ENCODE peak calls at places on chromosomes 13 and 19, in nine cellular contexts. O, C, G, J, H, D, L, R and Q are unnamed samples. For H3K4me1 and H3K27me3, the result is how much of the 10 kb centered on the place peaks cover.

GRCh38 chr13:57437587-57437986 is 194.0 kb upstream of the PCDH17 start:
- DNase-seq in O (no peak), C (no peak), G (no peak), J (no peak), H (no peak), D (no peak), L (no peak), R (no peak), Q (no peak)

GRCh38 chr13:52882803-52883202 is 34.4 kb upstream of the PCDH8 start:
- DNase-seq in O (no peak), C (no peak), G (no peak), J (no peak), H (no peak), D (no peak), L (no peak), R (no peak), Q (no peak)

GRCh38 chr13:28753208-28753892 is 34.6 kb upstream of the SLC46A3 start:
- DNase-seq in O (no peak), C (peak), G (no peak), J (peak), H (peak), D (no peak), L (peak), R (peak), Q (no peak)

GRCh38 chr19:42629191-42629590 is 34.5 kb upstream of the CEACAM8 start:
- DNase-seq in O (no peak), C (no peak), G (no peak), J (no peak), H (no peak), D (no peak), L (no peak), R (no peak), Q (no peak)

GRCh38 chr19:8638078-8638619 is 7.7 kb downstream of the NFILZ start:
- DNase-seq in O (no peak), C (no peak), G (no peak), J (peak), H (peak), D (no peak), L (no peak), R (no peak), Q (no peak)

GRCh38 chr13:36533806-36534205 is 101.5 kb downstream of the CCNA1 start:
- DNase-seq in O (no peak), C (no peak), G (no peak), J (no peak), H (peak), D (no peak), L (no peak), R (no peak), Q (no peak)

GRCh38 chr19:51094696-51095279 is 12.1 kb upstream of the KLK14 start:
- DNase-seq in O (no peak), C (peak), G (no peak), J (no peak), H (peak), D (peak), L (no peak), R (peak), Q (peak)

GRCh38 chr19:1076951-1077350 is 10.0 kb downstream of the ARHGAP45 start:
- DNase-seq in O (peak), C (peak), G (peak), J (peak), H (peak), D (no peak), L (no peak), R (no peak), Q (peak)

GRCh38 chr13:45119469-45119989 is 781 bp upstream of the GTF2F2 start:
- DNase-seq in O (no peak), C (peak), G (no peak), J (no peak), H (no peak), D (no peak), L (peak), R (no peak), Q (peak)

GRCh38 chr19:4596033-4596904 is 36.8 kb upstream of the SEMA6B start:
- DNase-seq in O (no peak), C (peak), G (no peak), J (no peak), H (no peak), D (no peak), L (no peak), R (no peak), Q (no peak)

GRCh38 chr13:54185785-54186184 is 1157.2 kb downstream of the OLFM4 start:
- DNase-seq in O (no peak), C (no peak), G (no peak), J (no peak), H (peak), D (peak), L (no peak), R (peak), Q (no peak)

GRCh38 chr13:113205428-113205931 is 3.0 kb downstream of the PCID2 start:
- DNase-seq in O (no peak), C (no peak), G (no peak), J (no peak), H (peak), D (no peak), L (peak), R (no peak), Q (no peak)

GRCh38 chr13:25886438-25887214 is 165.2 kb downstream of the SHISA2 start:
- DNase-seq in O (no peak), C (peak), G (no peak), J (no peak), H (peak), D (no peak), L (peak), R (no peak), Q (no peak)

GRCh38 chr13:79409828-79410227 is 3.8 kb upstream of the RBM26 start:
- DNase-seq in O (no peak), C (no peak), G (no peak), J (no peak), H (no peak), D (no peak), L (no peak), R (no peak), Q (no peak)

GRCh38 chr13:32471187-32471922 is 43.4 kb upstream of the N4BP2L1 start:
- DNase-seq in O (no peak), C (no peak), G (peak), J (no peak), H (peak), D (no peak), L (peak), R (peak), Q (no peak)

GRCh38 chr13:41563501-41564001 is 106.2 kb downstream of the RGCC start:
- DNase-seq in O (no peak), C (no peak), G (no peak), J (no peak), H (peak), D (no peak), L (peak), R (no peak), Q (no peak)

GRCh38 chr19:52270266-52270885 is 989 bp downstream of the ZNF766 start:
- DNase-seq in O (no peak), C (peak), G (no peak), J (no peak), H (no peak), D (no peak), L (no peak), R (no peak), Q (no peak)

GRCh38 chr13:37340911-37341670 is 235.6 kb upstream of the CSNK1A1L start:
- DNase-seq in O (no peak), C (peak), G (no peak), J (no peak), H (no peak), D (no peak), L (no peak), R (no peak), Q (no peak)

GRCh38 chr13:62119739-62120700 is 704.4 kb upstream of the PCDH20 start:
- DNase-seq in O (no peak), C (peak), G (no peak), J (no peak), H (peak), D (no peak), L (peak), R (peak), Q (no peak)

GRCh38 chr19:41849067-41849466 is 4.2 kb downstream of the DMRTC2 start:
- DNase-seq in O (no peak), C (no peak), G (no peak), J (no peak), H (no peak), D (no peak), L (no peak), R (no peak), Q (no peak)

GRCh38 chr13:27037171-27037570 is 134.4 kb downstream of the USP12 start:
- DNase-seq in O (no peak), C (no peak), G (no peak), J (no peak), H (no peak), D (no peak), L (no peak), R (no peak), Q (no peak)

GRCh38 chr19:29269641-29270040 is 56.7 kb upstream of the UQCRFS1 start:
- DNase-seq in O (no peak), C (no peak), G (no peak), J (no peak), H (no peak), D (no peak), L (no peak), R (peak), Q (no peak)

GRCh38 chr19:20235156-20235555 is 68.1 kb downstream of the ZNF486 start:
- DNase-seq in O (no peak), C (no peak), G (no peak), J (no peak), H (no peak), D (no peak), L (no peak), R (no peak), Q (no peak)

GRCh38 chr13:73800011-73800410 is 334.2 kb downstream of the KLF12 start:
- DNase-seq in O (no peak), C (no peak), G (no peak), J (no peak), H (no peak), D (no peak), L (no peak), R (no peak), Q (no peak)

GRCh38 chr19:55581145-55581827 is 638 bp upstream of the ZNF579 start:
- DNase-seq in O (no peak), C (peak), G (no peak), J (no peak), H (peak), D (no peak), L (no peak), R (no peak), Q (no peak)

GRCh38 chr13:22073718-22074117 is 402.8 kb downstream of the FGF9 start:
- DNase-seq in O (no peak), C (no peak), G (no peak), J (no peak), H (no peak), D (no peak), L (no peak), R (no peak), Q (no peak)

GRCh38 chr19:58544591-58545285 is 874 bp downstream of the TRIM28 start:
- DNase-seq in O (no peak), C (peak), G (no peak), J (no peak), H (peak), D (peak), L (peak), R (peak), Q (peak)

GRCh38 chr13:31773538-31773937 is 34.2 kb downstream of the RXFP2 start:
- DNase-seq in O (no peak), C (peak), G (no peak), J (no peak), H (no peak), D (no peak), L (peak), R (no peak), Q (no peak)

GRCh38 chr13:110138009-110138699 is 168.8 kb downstream of the COL4A1 start:
- DNase-seq in O (peak), C (peak), G (peak), J (peak), H (peak), D (no peak), L (peak), R (peak), Q (peak)

GRCh38 chr13:47188802-47189201 is 291.9 kb upstream of the HTR2A start:
- DNase-seq in O (no peak), C (no peak), G (no peak), J (no peak), H (peak), D (no peak), L (peak), R (no peak), Q (no peak)

GRCh38 chr19:55672418-55672817 is 2.6 kb upstream of the EPN1 start:
- DNase-seq in O (no peak), C (peak), G (no peak), J (no peak), H (no peak), D (no peak), L (no peak), R (no peak), Q (no peak)

GRCh38 chr13:26867451-26868067 is 107.0 kb upstream of the GPR12 start:
- DNase-seq in O (no peak), C (peak), G (no peak), J (no peak), H (peak), D (peak), L (peak), R (peak), Q (no peak)

GRCh38 chr13:30051531-30052060 is 201.2 kb upstream of the UBL3 start:
- DNase-seq in O (no peak), C (no peak), G (no peak), J (no peak), H (peak), D (no peak), L (no peak), R (no peak), Q (no peak)

GRCh38 chr13:66069570-66069969 is 1160.6 kb downstream of the PCDH9 start:
- DNase-seq in O (no peak), C (no peak), G (no peak), J (no peak), H (no peak), D (no peak), L (peak), R (peak), Q (no peak)

GRCh38 chr13:99218969-99219368 is 18.3 kb downstream of the UBAC2 start:
- DNase-seq in O (no peak), C (no peak), G (no peak), J (no peak), H (no peak), D (no peak), L (no peak), R (no peak), Q (peak)

GRCh38 chr13:53191091-53191490 is 162.5 kb downstream of the OLFM4 start:
- DNase-seq in O (no peak), C (no peak), G (no peak), J (no peak), H (peak), D (peak), L (no peak), R (peak), Q (no peak)

GRCh38 chr19:49560358-49560900 is 19.9 kb downstream of the NOSIP start:
- DNase-seq in O (no peak), C (peak), G (peak), J (no peak), H (no peak), D (no peak), L (no peak), R (no peak), Q (no peak)

GRCh38 chr19:13072206-13072898 is 30.3 kb downstream of the LYL1 start:
- DNase-seq in O (no peak), C (no peak), G (no peak), J (no peak), H (no peak), D (no peak), L (no peak), R (no peak), Q (no peak)
- H3K4me1 ChIP-seq in O (under half), C (under half), G (half or more), J (half or more), H (under half), D (under half), L (under half), R (under half), Q (under half)

GRCh38 chr19:45082170-45082569 is 3.1 kb downstream of the GEMIN7 start:
- DNase-seq in O (no peak), C (no peak), G (no peak), J (no peak), H (no peak), D (no peak), L (no peak), R (no peak), Q (no peak)

GRCh38 chr19:45078390-45079062 is 534 bp upstream of the GEMIN7 start:
- DNase-seq in O (no peak), C (peak), G (no peak), J (no peak), H (no peak), D (no peak), L (no peak), R (no peak), Q (no peak)

GRCh38 chr19:45076851-45077730 is 813 bp upstream of the ZNF296 start:
- DNase-seq in O (no peak), C (peak), G (no peak), J (no peak), H (no peak), D (no peak), L (no peak), R (no peak), Q (no peak)

GRCh38 chr19:45079063-45079910 is at the start of gene GEMIN7:
- DNase-seq in O (peak), C (peak), G (peak), J (peak), H (peak), D (peak), L (peak), R (peak), Q (peak)

DNA sequence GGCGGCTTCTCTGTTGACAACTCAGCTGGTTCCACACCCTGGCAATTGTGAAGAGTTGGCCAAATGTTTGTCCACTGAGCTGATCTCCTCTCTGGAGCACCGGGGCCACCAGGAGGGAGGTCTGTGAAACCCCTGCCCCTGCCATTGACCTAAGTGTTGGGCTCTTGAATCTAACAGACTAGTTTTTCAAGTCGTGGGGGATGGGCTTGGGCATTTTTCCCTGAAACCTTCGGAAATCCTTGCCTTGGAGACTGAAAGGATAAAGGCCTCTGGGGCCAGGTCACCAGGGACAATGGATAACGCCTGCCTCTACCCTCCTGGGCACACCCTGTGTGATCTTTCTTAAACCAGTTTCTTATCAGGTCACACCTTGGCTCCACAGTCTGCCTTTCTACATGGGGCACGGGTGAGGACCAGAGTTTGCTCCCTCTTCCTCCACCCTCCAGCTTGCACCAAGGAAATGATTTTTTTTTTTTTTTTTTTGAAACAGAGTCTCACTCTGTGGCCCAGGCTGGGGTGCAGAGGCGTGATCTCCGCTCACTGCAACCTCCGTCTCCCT is 930 bp downstream of the GEMIN7 start:
- DNase-seq in O (no peak), C (peak), G (no peak), J (no peak), H (no peak), D (no peak), L (no peak), R (peak), Q (no peak)
- H3K27ac ChIP-seq in O (no peak), C (peak), G (peak), J (no peak), H (no peak), D (peak), L (peak), R (peak), Q (no peak)

DNA sequence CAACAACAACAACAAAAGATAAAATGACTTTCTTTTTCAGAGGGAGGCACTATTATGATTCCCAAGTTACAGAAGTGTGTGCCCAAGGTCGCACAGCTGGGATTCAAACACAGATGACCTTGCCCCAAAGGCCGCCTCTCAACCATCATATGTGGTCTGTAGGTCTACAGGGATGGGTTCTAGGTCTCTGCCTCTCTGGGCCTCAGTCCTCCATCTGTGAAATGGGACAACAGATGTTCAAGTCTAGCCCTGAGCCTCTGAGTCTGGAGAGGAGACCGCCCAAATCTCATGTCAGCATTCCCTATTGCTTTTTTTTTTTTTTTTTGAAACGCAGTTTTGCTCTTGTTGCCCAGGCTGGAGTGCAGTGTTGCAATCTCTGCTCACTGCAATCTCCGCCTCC is 4.9 kb downstream of the NPAS1 start:
- DNase-seq in O (no peak), C (peak), G (no peak), J (no peak), H (no peak), D (no peak), L (no peak), R (no peak), Q (no peak)
- H3K27me3 ChIP-seq in O (half or more), C (under half), G (half or more), J (under half), H (under half), D (half or more), L (under half), R (half or more), Q (half or more)

DNA sequence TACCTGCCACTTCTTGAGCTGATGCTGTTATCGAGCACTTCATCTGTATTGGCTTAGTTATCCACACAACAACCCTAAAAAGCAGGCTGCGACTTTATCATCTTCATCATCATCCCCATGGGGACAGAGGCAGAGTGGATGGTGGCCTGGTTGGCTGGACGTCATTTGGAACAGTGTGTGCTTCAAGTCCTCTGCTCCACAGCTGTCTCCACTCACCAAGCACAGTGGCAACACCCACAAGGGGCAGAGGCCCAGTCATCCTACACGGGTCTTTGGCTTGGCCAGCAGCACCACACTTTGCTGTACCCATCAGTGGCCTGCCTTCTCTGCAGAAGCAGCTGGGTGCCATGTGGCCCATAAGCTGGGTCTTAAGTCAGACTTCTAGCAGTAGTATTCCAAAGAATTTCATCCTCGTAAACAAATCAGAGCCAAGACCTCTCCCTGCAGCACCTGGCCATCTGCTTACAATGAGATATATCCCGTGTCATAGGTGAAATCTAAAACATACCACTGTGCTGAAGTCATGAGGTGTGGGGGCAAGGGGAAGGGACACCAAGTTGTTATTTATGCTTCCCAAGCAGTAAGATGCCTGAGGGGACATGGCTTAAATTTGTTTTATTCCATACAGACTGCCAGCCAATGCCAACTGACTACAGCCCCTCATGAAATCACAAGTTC is 47.9 kb upstream of the EPHX3 start:
- DNase-seq in O (no peak), C (no peak), G (peak), J (no peak), H (peak), D (no peak), L (peak), R (no peak), Q (no peak)
- H3K4me1 ChIP-seq in O (half or more), C (half or more), G (half or more), J (half or more), H (under half), D (under half), L (under half), R (half or more), Q (under half)